ENCODE peak calls at places on chromosomes 7 and 10, in six cellular contexts. Z is activated naive CD8-positive, alpha-beta T cell treated with anti-CD3 and anti-CD28 coated beads, Interleukin-2, amount 10 ng/mL, durations not matched to agents 7 days and 5 days; K is mesothelial cell of epicardium; N is foreskin keratinocyte; Y is globus pallidus; Q is kidney epithelial cell. W is an unnamed sample.

GRCh38 chr10:125266541-125266940 is 106.2 kb upstream of the CTBP2 start:
- DNase-seq in K (no peak), Q (no peak), Z (no peak), N (no peak), Y (no peak), W (no peak)

GRCh38 chr10:68208424-68209042 is 23.4 kb downstream of the ATOH7 start:
- DNase-seq in Z (no peak), N (peak), Y (peak), K (no peak), Q (peak), W (peak)

GRCh38 chr10:25080880-25081581 is 64.6 kb downstream of the THNSL1 start:
- DNase-seq in N (peak), K (peak), Y (peak), Z (peak), Q (peak), W (peak)

GRCh38 chr7:131745645-131746248 is 189.3 kb upstream of the PODXL start:
- DNase-seq in N (peak), Y (no peak), Z (peak), K (peak), Q (peak), W (peak)

GRCh38 chr10:102669206-102670064 is 25.2 kb downstream of the TRIM8 start:
- DNase-seq in Y (no peak), Z (no peak), K (no peak), N (no peak), Q (no peak), W (peak)

GRCh38 chr10:132994371-132994796 is 52.0 kb upstream of the CFAP46 start:
- DNase-seq in Q (no peak), Z (no peak), Y (no peak), N (no peak), K (no peak), W (no peak)

GRCh38 chr7:104841798-104842197 is 172.2 kb upstream of the KMT2E start:
- DNase-seq in Z (no peak), Y (no peak), Q (no peak), N (no peak), K (no peak), W (no peak)

GRCh38 chr10:29917311-29917710 is 142.1 kb downstream of the JCAD start:
- DNase-seq in Z (no peak), Y (no peak), N (no peak), Q (no peak), K (no peak), W (no peak)

GRCh38 chr10:59091239-59091638 is 85.2 kb upstream of the PHYHIPL start:
- DNase-seq in K (no peak), Q (no peak), Z (no peak), N (no peak), Y (peak), W (no peak)

GRCh38 chr7:23679898-23680416 is at the start of gene FAM221A:
- DNase-seq in Q (peak), Z (peak), K (peak), N (peak), Y (peak), W (peak)